ENCODE peak calls at places on chromosomes 7 and 10, in eight cellular contexts. P is astrocyte, E is neural progenitor cell, D is mesenchymal stem cell, G is ovary, H is brain microvascular endothelial cell, N is hepatocyte, U is HCT116. O is an unnamed sample.
A peak's percentile ranks its signal among the peaks of the same experiment; 100 is the strongest.

GRCh38 chr10:6504296-6504695 is 75.8 kb downstream of the PRKCQ start:
- DNase-seq in P (no peak), E (no peak), D (no peak), G (no peak), H (no peak), N (no peak), U (no peak), O (no peak)

GRCh38 chr7:105800442-105800841 is 76.0 kb downstream of the ATXN7L1 start:
- DNase-seq in P (peak; percentile 51), E (no peak), D (peak; percentile 67), G (no peak), H (peak; percentile 42), N (no peak), U (no peak), O (no peak)

GRCh38 chr7:151289891-151290290 is 41.4 kb upstream of the SMARCD3 start:
- DNase-seq in P (no peak), E (no peak), D (no peak), G (no peak), H (no peak), N (no peak), U (no peak), O (no peak)

GRCh38 chr10:114715171-114715670 is 57.1 kb upstream of the ABLIM1 start:
- DNase-seq in P (peak; percentile 85), E (no peak), D (peak; percentile 35), G (no peak), H (peak; percentile 36), N (no peak), U (no peak), O (no peak)

GRCh38 chr7:156823441-156823840 is 69.5 kb downstream of the LMBR1 start:
- DNase-seq in P (no peak), E (no peak), D (no peak), G (no peak), H (no peak), N (no peak), U (no peak), O (peak; percentile 68)

GRCh38 chr7:131066635-131067034 is 261.0 kb upstream of the MKLN1 start:
- DNase-seq in P (no peak), E (no peak), D (peak; percentile 67), G (no peak), H (no peak), N (no peak), U (no peak), O (peak; percentile 14)

GRCh38 chr7:81410471-81411117 is 359.3 kb downstream of the HGF start:
- DNase-seq in P (no peak), E (no peak), D (no peak), G (no peak), H (no peak), N (no peak), U (no peak), O (peak; percentile 27)

GRCh38 chr10:13100349-13101294 is 659 bp downstream of the OPTN start:
- DNase-seq in P (peak; percentile 26), E (no peak), D (peak; percentile 73), G (peak; percentile 44), H (peak; percentile 24), N (peak; percentile 47), U (no peak), O (peak; percentile 37)

GRCh38 chr7:142383826-142384507 is 126.1 kb upstream of the PRSS58 start:
- DNase-seq in P (peak; percentile 23), E (no peak), D (peak; percentile 53), G (no peak), H (no peak), N (no peak), U (no peak), O (no peak)

GRCh38 chr10:33681580-33681979 is 347.1 kb upstream of the NRP1 start:
- DNase-seq in P (no peak), E (no peak), D (no peak), G (no peak), H (no peak), N (no peak), U (no peak), O (no peak)

GRCh38 chr7:85529831-85530230 is 343.0 kb upstream of the SEMA3D start:
- DNase-seq in P (peak; percentile 94), E (no peak), D (peak; percentile 57), G (no peak), H (peak; percentile 43), N (no peak), U (no peak), O (no peak)

GRCh38 chr7:4269086-4269485 is 413.0 kb upstream of the FOXK1 start:
- DNase-seq in P (no peak), E (no peak), D (no peak), G (no peak), H (no peak), N (no peak), U (no peak), O (no peak)

GRCh38 chr10:95430231-95430951 is 130.8 kb downstream of the SORBS1 start:
- DNase-seq in P (no peak), E (peak; percentile 80), D (peak; percentile 58), G (peak; percentile 51), H (peak; percentile 14), N (peak; percentile 80), U (peak; percentile 23), O (peak; percentile 54)

GRCh38 chr7:6165075-6165474 is 107.3 kb downstream of the CYTH3 start:
- DNase-seq in P (no peak), E (no peak), D (no peak), G (no peak), H (no peak), N (no peak), U (no peak), O (no peak)

GRCh38 chr7:69335331-69335730 is 262.9 kb upstream of the AUTS2 start:
- DNase-seq in P (no peak), E (no peak), D (no peak), G (no peak), H (no peak), N (no peak), U (no peak), O (no peak)

GRCh38 chr7:78141533-78142281 is 343.1 kb downstream of the PHTF2 start:
- DNase-seq in P (peak; percentile 82), E (no peak), D (peak; percentile 83), G (peak; percentile 21), H (no peak), N (no peak), U (no peak), O (no peak)

GRCh38 chr10:3477683-3478082 is 305.1 kb upstream of the PITRM1 start:
- DNase-seq in P (peak; percentile 79), E (no peak), D (peak; percentile 91), G (no peak), H (peak; percentile 41), N (no peak), U (no peak), O (peak; percentile 98)

GRCh38 chr7:135121868-135122267 is 26.0 kb upstream of the TMEM140 start:
- DNase-seq in P (no peak), E (peak; percentile 30), D (no peak), G (no peak), H (no peak), N (no peak), U (no peak), O (no peak)

GRCh38 chr7:8582723-8583122 is 149.3 kb downstream of the NXPH1 start:
- DNase-seq in P (no peak), E (no peak), D (no peak), G (no peak), H (no peak), N (no peak), U (no peak), O (no peak)

GRCh38 chr10:3980660-3981059 is 195.7 kb upstream of the KLF6 start:
- DNase-seq in P (no peak), E (no peak), D (no peak), G (no peak), H (no peak), N (no peak), U (no peak), O (no peak)

GRCh38 chr10:9253121-9253520 is 1198.6 kb downstream of the GATA3 start:
- DNase-seq in P (peak; percentile 18), E (no peak), D (no peak), G (no peak), H (no peak), N (peak; percentile 21), U (no peak), O (peak; percentile 19)

GRCh38 chr7:153415632-153416031 is 636.6 kb upstream of the DPP6 start:
- DNase-seq in P (no peak), E (no peak), D (no peak), G (no peak), H (no peak), N (no peak), U (no peak), O (no peak)
- H3K4me3 ChIP-seq in P (no peak overlapping the region), E (no peak overlapping the region), D (no peak overlapping the region), G (no peak overlapping the region), H (no peak overlapping the region), N (no peak overlapping the region), U (no peak overlapping the region), O (no peak overlapping the region)

GRCh38 chr10:75406158-75407065 is 4.8 kb upstream of the ZNF503 start:
- DNase-seq in P (no peak), E (peak; percentile 50), D (no peak), G (peak; percentile 39), H (no peak), N (peak; percentile 33), U (no peak), O (no peak)
- H3K27me3 ChIP-seq in P (peaks cover 61% of the 10 kb centered on the region), E (peaks cover 80% of the 10 kb centered on the region), D (no peaks in the 10 kb centered on the region), G (no peaks in the 10 kb centered on the region), H (peaks cover 81% of the 10 kb centered on the region), N (no peaks in the 10 kb centered on the region), U (no peaks in the 10 kb centered on the region), O (no peaks in the 10 kb centered on the region)

DNA sequence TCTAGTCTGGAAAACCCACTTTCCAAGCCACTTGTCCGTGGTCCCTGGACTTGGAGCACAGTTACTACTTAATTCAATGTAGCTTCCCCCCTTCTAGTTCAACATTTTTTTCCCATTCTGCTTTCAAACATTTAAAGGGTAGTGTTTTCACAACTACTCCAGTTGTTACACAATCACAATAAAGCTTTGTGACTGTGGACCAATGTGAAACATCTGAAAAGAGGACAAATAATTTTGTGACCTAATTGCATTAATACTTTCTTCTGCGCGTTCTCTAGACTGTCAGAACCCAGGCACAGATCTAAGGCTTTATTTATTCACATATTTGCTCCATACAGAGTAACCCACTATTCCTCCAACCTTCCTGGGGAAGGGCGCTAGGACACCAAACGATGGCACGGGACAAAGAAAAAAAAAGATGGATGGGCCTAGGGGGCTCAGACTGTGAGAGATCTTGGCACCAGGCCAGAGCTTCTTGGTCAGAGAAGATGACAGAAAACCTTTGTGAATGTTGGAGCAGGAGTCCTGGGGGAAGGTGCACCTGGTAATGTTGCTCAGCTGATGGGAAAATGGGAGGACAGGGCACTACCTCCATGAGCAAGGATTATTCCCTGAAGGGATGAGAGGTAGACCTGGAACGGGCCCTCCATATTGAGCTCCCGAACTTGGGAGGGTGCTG is 1.3 kb upstream of the SH3PXD2A start:
- DNase-seq in P (no peak), E (no peak), D (no peak), G (no peak), H (no peak), N (no peak), U (no peak), O (no peak)
- H3K4me3 ChIP-seq in P (no peak overlapping the region), E (peak overlapping the region; percentile 67), D (peak overlapping the region; percentile 66), G (no peak overlapping the region), H (no peak overlapping the region), N (no peak overlapping the region), U (no peak overlapping the region), O (no peak overlapping the region)

DNA sequence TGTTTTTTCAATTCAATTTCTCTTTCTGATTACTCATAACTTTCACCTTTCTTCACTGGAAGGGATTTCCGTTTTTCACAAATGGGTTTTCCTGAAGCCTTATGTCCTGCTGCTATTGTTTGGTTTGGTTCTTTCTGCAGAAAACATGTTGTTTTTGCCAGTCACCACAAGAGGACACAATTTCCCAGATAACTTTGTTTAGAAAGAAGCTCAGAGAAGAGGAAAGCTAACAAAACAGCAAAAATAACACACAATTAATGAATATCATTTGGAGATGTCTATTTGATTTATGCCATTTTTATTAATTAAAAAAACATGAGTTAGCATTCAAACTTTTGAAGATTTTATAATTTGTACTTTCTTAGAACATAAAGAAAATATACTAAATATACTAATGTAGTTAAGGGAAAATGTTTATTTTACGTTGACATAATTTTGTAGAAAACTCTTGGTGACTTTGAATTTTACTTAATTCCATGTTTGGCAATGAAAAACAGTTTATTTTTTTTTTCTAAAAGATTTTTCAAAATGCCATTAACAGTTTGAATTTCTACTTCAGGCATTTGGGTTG is 4.7 kb upstream of the TWIST1 start:
- DNase-seq in P (no peak), E (peak; percentile 69), D (peak; percentile 67), G (no peak), H (peak; percentile 47), N (no peak), U (peak; percentile 37), O (peak; percentile 46)
- H3K27me3 ChIP-seq in P (peaks cover 21% of the 10 kb centered on the region), E (peaks cover 100% of the 10 kb centered on the region), D (no peaks in the 10 kb centered on the region), G (no peaks in the 10 kb centered on the region), H (no peaks in the 10 kb centered on the region), N (peaks cover 37% of the 10 kb centered on the region), U (peaks cover 9% of the 10 kb centered on the region), O (peaks cover 24% of the 10 kb centered on the region)